ENCODE peak calls at places on chromosomes 5 and 9, in four cellular contexts. Y, Z, W and C are unnamed samples.

GRCh38 chr5:98540056-98540455 is 233.4 kb upstream of the RGMB start:
- DNase-seq in Y (no peak), Z (peak; percentile 30), W (no peak), C (no peak)

GRCh38 chr5:133289686-133290367 is 238.0 kb downstream of the HSPA4 start:
- DNase-seq in Y (no peak), Z (no peak), W (no peak), C (peak; percentile 82)

GRCh38 chr5:141681695-141682641 is at the start of gene ARAP3:
- DNase-seq in Y (peak; percentile 84), Z (peak; percentile 89), W (peak; percentile 38), C (peak; percentile 75)

GRCh38 chr9:5714501-5715401 is 85.8 kb downstream of the RIC1 start:
- DNase-seq in Y (no peak), Z (peak; percentile 61), W (no peak), C (peak; percentile 89)

GRCh38 chr5:72093231-72093630 is 14.0 kb upstream of the MAP1B start:
- DNase-seq in Y (no peak), Z (peak; percentile 67), W (no peak), C (peak; percentile 69)

GRCh38 chr9:14219865-14220655 is 93.9 kb downstream of the NFIB start:
- DNase-seq in Y (no peak), Z (no peak), W (no peak), C (no peak)

GRCh38 chr5:113331201-113331551 is 103.6 kb downstream of the TSSK1B start:
- DNase-seq in Y (no peak), Z (peak; percentile 68), W (no peak), C (no peak)

GRCh38 chr9:98380065-98380681 is 124.7 kb upstream of the TBC1D2 start:
- DNase-seq in Y (peak; percentile 35), Z (peak; percentile 65), W (no peak), C (peak; percentile 15)

GRCh38 chr9:136220017-136220729 is 15.2 kb upstream of the LHX3 start:
- DNase-seq in Y (no peak), Z (peak; percentile 55), W (no peak), C (peak; percentile 61)

GRCh38 chr5:36242534-36243144 is 914 bp upstream of the NADK2 start:
- DNase-seq in Y (peak; percentile 49), Z (no peak), W (no peak), C (no peak)

GRCh38 chr9:30103647-30104394 is 2280.6 kb upstream of the ACO1 start:
- DNase-seq in Y (no peak), Z (no peak), W (no peak), C (no peak)

GRCh38 chr9:23586906-23587305 is 239.1 kb downstream of the ELAVL2 start:
- DNase-seq in Y (no peak), Z (no peak), W (no peak), C (no peak)

GRCh38 chr5:174444791-174445190 is 279.6 kb upstream of the MSX2 start:
- DNase-seq in Y (no peak), Z (no peak), W (no peak), C (no peak)

GRCh38 chr5:78624011-78624541 is 24.5 kb downstream of the LHFPL2 start:
- DNase-seq in Y (no peak), Z (no peak), W (no peak), C (no peak)

GRCh38 chr9:87880116-87880515 is 2.6 kb upstream of the SPATA31E1 start:
- DNase-seq in Y (no peak), Z (peak; percentile 63), W (no peak), C (no peak)

GRCh38 chr9:16039103-16039987 is 486.5 kb downstream of the CCDC171 start:
- DNase-seq in Y (no peak), Z (peak; percentile 51), W (no peak), C (no peak)

GRCh38 chr5:39214912-39215709 is 4.3 kb downstream of the FYB1 start:
- DNase-seq in Y (no peak), Z (no peak), W (peak; percentile 66), C (no peak)

GRCh38 chr5:114062940-114063867 is 298.7 kb upstream of the KCNN2 start:
- DNase-seq in Y (no peak), Z (peak; percentile 10), W (no peak), C (no peak)

GRCh38 chr9:134377976-134378375 is 51.7 kb downstream of the RXRA start:
- DNase-seq in Y (peak; percentile 89), Z (no peak), W (no peak), C (no peak)

GRCh38 chr5:111520908-111521307 is 8.6 kb upstream of the STARD4 start:
- DNase-seq in Y (no peak), Z (no peak), W (no peak), C (no peak)

GRCh38 chr5:118679123-118679940 is 309.0 kb downstream of the DTWD2 start:
- DNase-seq in Y (no peak), Z (no peak), W (no peak), C (no peak)

GRCh38 chr9:98455957-98456621 is 200.6 kb upstream of the TBC1D2 start:
- DNase-seq in Y (no peak), Z (peak; percentile 74), W (no peak), C (peak; percentile 81)

GRCh38 chr9:1429328-1429727 is 379.2 kb downstream of the DMRT2 start:
- DNase-seq in Y (peak; percentile 21), Z (no peak), W (no peak), C (peak; percentile 46)

GRCh38 chr5:138353550-138353893 is 1.0 kb downstream of the KDM3B start:
- DNase-seq in Y (no peak), Z (no peak), W (no peak), C (no peak)

GRCh38 chr9:12906646-12907045 is 131.8 kb downstream of the LURAP1L start:
- DNase-seq in Y (no peak), Z (no peak), W (no peak), C (no peak)

GRCh38 chr5:120457839-120458507 is 6.1 kb upstream of the PRR16 start:
- DNase-seq in Y (peak; percentile 89), Z (peak; percentile 29), W (peak; percentile 18), C (peak; percentile 26)

GRCh38 chr5:134577022-134577795 is 51.7 kb downstream of the JADE2 start:
- DNase-seq in Y (peak; percentile 64), Z (peak; percentile 83), W (no peak), C (peak; percentile 56)

GRCh38 chr9:14326264-14326826 is 12.4 kb upstream of the NFIB start:
- DNase-seq in Y (no peak), Z (peak; percentile 74), W (no peak), C (peak; percentile 79)

GRCh38 chr5:32984851-32985250 is 273.7 kb downstream of the NPR3 start:
- DNase-seq in Y (no peak), Z (peak; percentile 64), W (no peak), C (peak; percentile 64)

GRCh38 chr5:128637031-128637430 is 99.0 kb upstream of the FBN2 start:
- DNase-seq in Y (no peak), Z (peak; percentile 84), W (no peak), C (no peak)

GRCh38 chr5:72280655-72281069 is 39.4 kb downstream of the MRPS27 start:
- DNase-seq in Y (no peak), Z (peak; percentile 66), W (no peak), C (peak; percentile 33)

GRCh38 chr5:14574891-14575496 is 6.6 kb upstream of the OTULINL start:
- DNase-seq in Y (peak; percentile 94), Z (no peak), W (no peak), C (peak; percentile 63)

GRCh38 chr9:124450241-124450924 is at the start of gene ADGRD2:
- DNase-seq in Y (peak; percentile 31), Z (peak; percentile 4), W (no peak), C (peak; percentile 43)

GRCh38 chr5:5316333-5316732 is 106.1 kb upstream of the ICE1 start:
- DNase-seq in Y (no peak), Z (no peak), W (no peak), C (no peak)

GRCh38 chr5:95858023-95858461 is 35.5 kb upstream of the GLRX start:
- DNase-seq in Y (peak; percentile 34), Z (peak; percentile 93), W (no peak), C (no peak)

GRCh38 chr5:176870110-176870591 is 29.0 kb downstream of the HK3 start:
- DNase-seq in Y (peak; percentile 24), Z (peak; percentile 38), W (no peak), C (peak; percentile 18)

GRCh38 chr9:20990867-20991266 is 40.6 kb downstream of the HACD4 start:
- DNase-seq in Y (no peak), Z (no peak), W (no peak), C (no peak)

GRCh38 chr5:168282120-168282519 is 9.3 kb upstream of the WWC1 start:
- DNase-seq in Y (no peak), Z (peak; percentile 86), W (no peak), C (no peak)

DNA sequence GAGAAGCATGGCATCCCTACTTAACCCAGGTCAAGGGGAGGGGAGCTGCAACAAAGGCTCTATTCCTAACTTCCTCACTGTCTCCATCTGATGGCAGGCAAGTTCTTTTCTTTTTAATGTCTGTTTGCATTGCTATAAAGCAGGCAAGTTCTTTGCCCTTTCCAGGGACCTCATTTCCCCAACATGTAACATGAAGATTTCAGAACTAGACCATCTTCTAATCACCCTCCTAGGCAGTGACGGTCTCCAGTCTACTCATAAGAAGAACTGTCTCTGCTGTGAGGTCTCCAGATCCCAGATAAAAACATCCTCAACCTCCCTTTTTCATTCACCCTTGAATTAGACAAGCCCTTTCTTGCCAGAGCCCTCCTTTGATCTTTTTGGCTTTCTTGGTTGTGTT is 42.1 kb downstream of the PPP1R2B start:
- DNase-seq in Y (no peak), Z (no peak), W (no peak), C (no peak)
- TF ChIP-seq CTCF in Y (no peak), Z (no peak), W (no peak), C (no peak)

GRCh38 chr9:89175739-89176360 is 2.8 kb downstream of the SHC3 start:
- DNase-seq in Y (peak; percentile 36), Z (no peak), W (no peak), C (no peak)

GRCh38 chr9:89178162-89179120 is at the start of gene SHC3:
- DNase-seq in Y (peak; percentile 30), Z (peak; percentile 75), W (no peak), C (no peak)

GRCh38 chr9:89177401-89178161 is 1.0 kb downstream of the SHC3 start:
- DNase-seq in Y (peak; percentile 42), Z (no peak), W (no peak), C (no peak)

GRCh38 chr9:89179535-89179919 is 909 bp upstream of the SHC3 start:
- DNase-seq in Y (no peak), Z (peak; percentile 68), W (no peak), C (peak; percentile 29)

DNA sequence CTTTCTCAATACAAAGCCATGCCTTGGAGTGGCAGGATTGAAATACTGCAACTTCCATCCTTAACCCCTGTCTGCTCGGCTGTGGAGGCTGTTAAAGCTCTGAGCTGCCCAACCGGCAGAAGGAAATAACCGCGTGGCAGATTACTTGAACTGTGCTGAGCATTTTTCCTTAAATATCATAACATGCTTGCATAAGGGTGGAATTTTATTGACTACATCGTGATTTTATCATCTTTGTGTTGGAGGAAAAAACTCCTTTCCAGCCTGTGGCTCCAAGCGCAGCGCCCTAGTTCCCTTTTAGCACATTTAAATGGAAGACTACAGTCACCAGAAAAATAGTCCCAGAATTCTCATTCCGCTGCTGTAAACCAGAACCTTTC is 1.6 kb downstream of the SHC3 start:
- DNase-seq in Y (no peak), Z (peak; percentile 58), W (no peak), C (no peak)
- H3K4me3 ChIP-seq in Y (no peak overlapping the region), Z (peak overlapping the region; percentile 87), W (no peak overlapping the region), C (no peak overlapping the region)

DNA sequence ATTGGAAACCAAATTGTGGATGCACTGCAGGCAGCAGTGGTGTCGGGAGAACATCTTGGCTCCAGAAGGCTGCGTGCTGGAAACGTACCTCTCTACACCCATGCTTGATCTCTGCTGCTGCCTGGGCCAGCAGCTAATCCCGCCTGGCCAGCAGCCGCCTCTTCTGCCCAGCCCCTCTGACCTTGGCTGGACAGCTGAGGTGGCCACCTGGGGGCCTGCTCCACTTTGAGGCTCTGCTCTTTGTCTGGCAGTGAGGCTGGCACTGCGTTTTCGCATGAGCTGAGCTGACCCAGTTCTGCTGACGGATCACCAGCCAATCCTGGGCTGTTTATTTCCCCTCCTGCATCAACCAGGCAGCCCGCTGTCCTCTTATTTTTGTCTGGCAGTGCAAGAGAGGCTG is 154.9 kb downstream of the TENT4A start:
- DNase-seq in Y (peak; percentile 16), Z (no peak), W (no peak), C (no peak)
- TF ChIP-seq CTCF in Y (no peak), Z (no peak), W (no peak), C (no peak)

GRCh38 chr9:93181672-93182435 is 2.1 kb upstream of the WNK2 start:
- DNase-seq in Y (no peak), Z (no peak), W (no peak), C (no peak)
- H3K4me3 ChIP-seq in Y (no peak overlapping the region), Z (no peak overlapping the region), W (no peak overlapping the region), C (no peak overlapping the region)